ENCODE peak calls at places on chromosomes 7 and 10, in four cellular contexts. S is sigmoid colon; P is CD4-positive, alpha-beta T cell; V is breast epithelium. U is an unnamed sample.

GRCh38 chr7:233456-234035 is 41.2 kb downstream of the FAM20C start:
- DNase-seq in V (no peak), P (no peak), S (peak), U (no peak)

GRCh38 chr10:95837783-95838182 is 70.0 kb upstream of the CC2D2B start:
- DNase-seq in V (no peak), P (no peak), S (no peak), U (no peak)

GRCh38 chr10:78367012-78367411 is 333.3 kb downstream of the RPS24 start:
- DNase-seq in S (peak), V (no peak), P (no peak), U (no peak)

GRCh38 chr10:35643976-35644799 is 2.1 kb upstream of the FZD8 start:
- DNase-seq in P (no peak), V (no peak), S (no peak), U (no peak)

GRCh38 chr7:31811650-31812461 is 124.8 kb downstream of the PPP1R17 start:
- DNase-seq in S (peak), P (no peak), V (no peak), U (no peak)

GRCh38 chr10:48206470-48207250 is 67.8 kb downstream of the FRMPD2 start:
- DNase-seq in V (no peak), P (no peak), S (no peak), U (no peak)

GRCh38 chr7:88331322-88331721 is 24.6 kb upstream of the STEAP4 start:
- DNase-seq in P (no peak), S (no peak), V (no peak), U (no peak)

GRCh38 chr10:89773081-89773480 is 71.7 kb downstream of the KIF20B start:
- DNase-seq in P (no peak), V (no peak), S (no peak), U (no peak)

GRCh38 chr10:130997267-130998045 is 314.1 kb downstream of the TCERG1L start:
- DNase-seq in P (no peak), S (no peak), V (no peak), U (no peak)

GRCh38 chr7:129707910-129708490 is 96.5 kb downstream of the NRF1 start:
- DNase-seq in V (no peak), S (no peak), P (no peak), U (no peak)
- H3K27ac ChIP-seq in V (no peak), S (no peak), P (no peak), U (no peak)

GRCh38 chr10:288605-289200 is 153.4 kb downstream of the ZMYND11 start:
- DNase-seq in S (no peak), V (no peak), P (no peak), U (no peak)

GRCh38 chr10:287814-288213 is 152.6 kb downstream of the ZMYND11 start:
- DNase-seq in P (no peak), S (no peak), V (no peak), U (no peak)

GRCh38 chr10:287029-287428 is 151.8 kb downstream of the ZMYND11 start:
- DNase-seq in S (no peak), V (no peak), P (no peak), U (no peak)

GRCh38 chr10:290026-290725 is 154.9 kb downstream of the ZMYND11 start:
- DNase-seq in S (no peak), V (no peak), P (no peak), U (no peak)

GRCh38 chr10:289581-289980 is 154.3 kb downstream of the ZMYND11 start:
- DNase-seq in S (no peak), V (no peak), P (no peak), U (no peak)
- H3K27ac ChIP-seq in S (no peak), V (no peak), P (no peak), U (peak)

GRCh38 chr7:20776214-20776875 is 10.3 kb downstream of the SP8 start:
- DNase-seq in S (no peak), P (no peak), V (no peak), U (no peak)

GRCh38 chr7:20776942-20777341 is 9.7 kb downstream of the SP8 start:
- DNase-seq in V (no peak), S (no peak), P (no peak), U (no peak)

GRCh38 chr7:20777377-20778062 is 9.2 kb downstream of the SP8 start:
- DNase-seq in S (no peak), V (no peak), P (no peak), U (no peak)

GRCh38 chr7:20779041-20779440 is 7.6 kb downstream of the SP8 start:
- DNase-seq in V (no peak), P (no peak), S (no peak), U (no peak)

DNA sequence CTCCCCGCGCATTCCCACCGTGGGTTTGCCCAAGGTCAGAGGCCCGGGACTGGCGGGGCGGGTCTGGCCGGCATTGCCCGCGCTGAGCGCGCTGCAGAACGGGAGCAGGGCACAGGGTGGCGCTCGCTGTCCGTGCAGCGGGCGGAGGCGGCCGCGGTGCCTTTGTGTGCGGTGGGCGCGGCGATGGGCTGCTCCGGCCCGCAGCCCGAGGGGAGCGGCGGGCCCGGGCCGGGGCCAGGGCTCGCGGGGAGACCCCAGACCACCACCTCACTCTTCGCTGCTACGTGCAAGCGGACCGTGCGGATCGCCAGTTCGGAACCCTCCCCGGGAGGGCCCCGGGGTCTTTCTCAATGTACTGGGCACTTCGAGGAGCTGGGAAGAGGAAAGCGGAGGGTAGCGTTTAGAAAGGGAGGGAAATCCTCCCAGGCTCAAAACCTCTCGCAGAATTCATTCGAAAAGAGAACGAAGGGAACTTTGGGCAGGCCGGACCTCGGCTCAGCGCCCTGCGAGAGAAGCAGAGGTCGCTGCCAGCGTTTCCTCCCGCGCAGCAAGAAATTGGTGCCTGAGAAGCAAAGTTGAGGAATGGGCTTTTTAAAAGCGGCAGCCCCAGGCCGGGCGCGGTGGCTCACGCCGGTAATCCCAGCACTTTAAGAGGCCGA is 8.5 kb downstream of the SP8 start:
- DNase-seq in V (no peak), P (no peak), S (no peak), U (no peak)
- H3K27ac ChIP-seq in V (no peak), P (no peak), S (no peak), U (no peak)

GRCh38 chr10:12469345-12469744 is 120.0 kb downstream of the CAMK1D start:
- DNase-seq in V (no peak), S (no peak), P (no peak), U (no peak)
- H3K27ac ChIP-seq in V (no peak), S (no peak), P (no peak), U (no peak)

U was measured in substantia nigra.